ENCODE peak calls at places on chromosome 20, in nine cellular contexts. A, H, Z, B, G, C, Q, F and U are unnamed samples.

GRCh38 chr20:14925286-14925685 is 587.9 kb upstream of the FLRT3 start:
- DNase-seq in A (peak), H (no peak), Z (no peak), B (no peak), G (no peak), C (no peak), Q (no peak), F (no peak), U (no peak)

GRCh38 chr20:53079883-53080282 is 107.7 kb downstream of the TSHZ2 start:
- DNase-seq in A (no peak), H (no peak), Z (no peak), B (no peak), G (no peak), C (no peak), Q (no peak), F (no peak), U (no peak)

GRCh38 chr20:35849726-35850125 is 77.9 kb downstream of the PHF20 start:
- DNase-seq in A (no peak), H (no peak), Z (no peak), B (no peak), G (no peak), C (no peak), Q (no peak), F (no peak), U (no peak)

GRCh38 chr20:48445827-48446226 is 382.0 kb downstream of the PREX1 start:
- DNase-seq in A (no peak), H (no peak), Z (no peak), B (no peak), G (no peak), C (no peak), Q (no peak), F (no peak), U (no peak)

GRCh38 chr20:7935027-7935551 is 5.2 kb downstream of the HAO1 start:
- DNase-seq in A (no peak), H (no peak), Z (no peak), B (no peak), G (no peak), C (no peak), Q (peak), F (no peak), U (no peak)

GRCh38 chr20:5150226-5151076 is 23.6 kb downstream of the CDS2 start:
- DNase-seq in A (peak), H (no peak), Z (no peak), B (no peak), G (peak), C (no peak), Q (no peak), F (no peak), U (no peak)

GRCh38 chr20:35312348-35312747 is 20.1 kb upstream of the FAM83C start:
- DNase-seq in A (peak), H (no peak), Z (peak), B (no peak), G (peak), C (no peak), Q (peak), F (no peak), U (no peak)

GRCh38 chr20:44401770-44402390 is 46.4 kb downstream of the HNF4A start:
- DNase-seq in A (no peak), H (no peak), Z (no peak), B (no peak), G (no peak), C (no peak), Q (no peak), F (no peak), U (no peak)

GRCh38 chr20:32484221-32485125 is 100.7 kb downstream of the NOL4L start:
- DNase-seq in A (peak), H (no peak), Z (peak), B (peak), G (peak), C (no peak), Q (peak), F (peak), U (peak)

GRCh38 chr20:5770240-5770986 is 20.2 kb downstream of the SHLD1 start:
- DNase-seq in A (no peak), H (no peak), Z (no peak), B (no peak), G (no peak), C (no peak), Q (peak), F (no peak), U (no peak)

GRCh38 chr20:64106435-64106961 is 867 bp downstream of the NPBWR2 start:
- DNase-seq in A (no peak), H (no peak), Z (no peak), B (no peak), G (no peak), C (no peak), Q (no peak), F (no peak), U (no peak)

GRCh38 chr20:3689978-3690377 is 8.2 kb upstream of the ADAM33 start:
- DNase-seq in A (no peak), H (no peak), Z (no peak), B (no peak), G (no peak), C (no peak), Q (no peak), F (no peak), U (no peak)

GRCh38 chr20:58542411-58543095 is 27.4 kb upstream of the APCDD1L start:
- DNase-seq in A (peak), H (no peak), Z (peak), B (no peak), G (no peak), C (no peak), Q (peak), F (peak), U (no peak)

GRCh38 chr20:12054556-12054955 is 136.9 kb downstream of the BTBD3 start:
- DNase-seq in A (no peak), H (no peak), Z (no peak), B (no peak), G (no peak), C (no peak), Q (no peak), F (no peak), U (no peak)

GRCh38 chr20:24773168-24773567 is 175.9 kb upstream of the CST7 start:
- DNase-seq in A (peak), H (no peak), Z (no peak), B (no peak), G (no peak), C (no peak), Q (no peak), F (no peak), U (no peak)

GRCh38 chr20:19936801-19937583 is 80.2 kb upstream of the NAA20 start:
- DNase-seq in A (no peak), H (peak), Z (no peak), B (no peak), G (no peak), C (no peak), Q (peak), F (no peak), U (no peak)

GRCh38 chr20:50464026-50464724 is 46.0 kb upstream of the PTPN1 start:
- DNase-seq in A (peak), H (peak), Z (peak), B (peak), G (peak), C (no peak), Q (peak), F (peak), U (peak)

GRCh38 chr20:57866250-57867106 is 156.7 kb upstream of the PMEPA1 start:
- DNase-seq in A (no peak), H (no peak), Z (no peak), B (no peak), G (no peak), C (no peak), Q (no peak), F (no peak), U (no peak)

GRCh38 chr20:25195962-25196700 is 619 bp downstream of the ENTPD6 start:
- DNase-seq in A (peak), H (no peak), Z (peak), B (no peak), G (peak), C (no peak), Q (no peak), F (peak), U (peak)

DNA sequence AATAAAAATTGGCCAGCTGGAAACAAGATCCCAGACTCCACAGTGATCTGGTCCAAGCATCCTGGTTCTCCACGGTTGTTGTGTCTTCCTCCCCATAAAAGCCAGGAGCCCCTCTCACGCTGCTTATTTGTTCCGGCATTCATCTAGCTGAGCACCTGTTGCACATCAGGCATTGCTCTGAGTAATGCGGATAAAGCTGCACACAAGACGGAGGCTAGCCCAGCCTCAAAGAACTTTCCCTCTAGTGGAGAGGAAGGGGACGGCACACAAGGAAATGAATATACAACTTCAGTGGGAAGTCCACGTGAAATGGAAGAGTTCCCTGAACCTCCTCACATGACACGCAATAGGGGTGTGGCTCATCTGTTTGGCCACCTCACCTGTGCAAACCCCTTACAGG is 30.3 kb upstream of the NXT1 start:
- DNase-seq in A (peak), H (no peak), Z (no peak), B (no peak), G (peak), C (no peak), Q (peak), F (no peak), U (no peak)
- TF ChIP-seq CTCF in A (peak), H (peak), Z (peak), B (no peak), G (peak), C (peak), Q (peak), F (no peak), U (peak)

GRCh38 chr20:10356628-10357027 is 77.4 kb downstream of the MKKS start:
- DNase-seq in A (peak), H (no peak), Z (no peak), B (no peak), G (no peak), C (no peak), Q (no peak), F (no peak), U (no peak)

GRCh38 chr20:10357061-10357708 is 76.8 kb downstream of the MKKS start:
- DNase-seq in A (peak), H (no peak), Z (no peak), B (no peak), G (peak), C (no peak), Q (peak), F (no peak), U (no peak)

GRCh38 chr20:10349118-10349517 is 84.9 kb downstream of the MKKS start:
- DNase-seq in A (no peak), H (no peak), Z (no peak), B (no peak), G (no peak), C (no peak), Q (no peak), F (no peak), U (no peak)

GRCh38 chr20:10350188-10350842 is 83.7 kb downstream of the MKKS start:
- DNase-seq in A (peak), H (no peak), Z (no peak), B (no peak), G (no peak), C (no peak), Q (no peak), F (no peak), U (no peak)

GRCh38 chr20:10352934-10353866 is 80.8 kb downstream of the MKKS start:
- DNase-seq in A (peak), H (no peak), Z (no peak), B (no peak), G (peak), C (no peak), Q (no peak), F (no peak), U (no peak)
- TF ChIP-seq CTCF in A (no peak), H (no peak), Z (no peak), B (no peak), G (no peak), C (no peak), Q (no peak), F (no peak), U (no peak)

DNA sequence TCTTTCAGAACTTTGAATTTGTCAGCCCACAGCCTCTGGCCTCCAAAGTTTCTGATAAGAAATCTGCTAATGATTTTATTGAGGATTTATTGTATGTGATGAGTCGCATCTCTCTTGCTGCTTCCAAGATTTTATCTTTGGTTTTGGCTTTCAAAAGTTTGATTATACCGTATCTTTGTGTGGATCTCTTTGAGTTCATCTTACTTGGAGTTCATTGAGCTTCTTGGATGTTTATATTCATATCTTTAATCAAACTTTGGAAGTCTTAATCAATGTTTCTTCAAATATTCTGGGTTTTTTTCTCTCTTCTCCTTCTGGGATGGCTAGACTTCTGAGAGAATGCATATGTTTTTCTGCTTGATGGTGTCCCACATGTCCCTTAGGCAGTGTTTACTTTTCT is 3.3 kb upstream of the ASIP start:
- DNase-seq in A (no peak), H (no peak), Z (no peak), B (no peak), G (no peak), C (no peak), Q (no peak), F (no peak), U (no peak)
- TF ChIP-seq CTCF in A (no peak), H (no peak), Z (no peak), B (no peak), G (no peak), C (no peak), Q (no peak), F (no peak), U (no peak)

DNA sequence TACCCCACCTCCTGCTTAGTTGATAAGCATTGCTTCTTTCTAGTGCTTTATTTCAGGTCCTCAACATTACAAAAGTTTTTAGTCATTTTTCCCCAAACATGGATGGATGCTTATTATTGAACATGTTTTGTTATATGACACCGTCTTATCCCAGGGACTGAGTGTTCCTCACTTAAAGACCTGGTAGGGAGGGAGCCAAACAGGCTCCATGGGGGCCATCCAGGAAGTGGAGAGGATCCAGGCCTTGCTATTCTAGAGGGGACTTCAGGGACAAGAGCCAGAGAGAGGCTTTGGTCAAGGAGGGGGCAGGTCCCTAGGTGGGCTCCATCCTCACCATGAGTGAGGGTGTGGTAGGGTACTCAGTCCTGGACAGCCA is 7.4 kb downstream of the SLC32A1 start:
- DNase-seq in A (no peak), H (no peak), Z (no peak), B (no peak), G (no peak), C (no peak), Q (no peak), F (no peak), U (no peak)
- TF ChIP-seq CTCF in A (no peak), H (no peak), Z (peak), B (no peak), G (peak), C (no peak), Q (no peak), F (no peak), U (peak)

GRCh38 chr20:56558968-56559367 is 25.9 kb downstream of the FAM209B start:
- DNase-seq in A (no peak), H (no peak), Z (no peak), B (no peak), G (no peak), C (no peak), Q (no peak), F (no peak), U (no peak)

GRCh38 chr20:56551571-56551970 is 18.5 kb downstream of the FAM209B start:
- DNase-seq in A (no peak), H (no peak), Z (no peak), B (no peak), G (no peak), C (no peak), Q (no peak), F (no peak), U (no peak)

GRCh38 chr20:56552911-56553629 is 20.0 kb downstream of the FAM209B start:
- DNase-seq in A (no peak), H (no peak), Z (no peak), B (no peak), G (no peak), C (no peak), Q (peak), F (no peak), U (no peak)

DNA sequence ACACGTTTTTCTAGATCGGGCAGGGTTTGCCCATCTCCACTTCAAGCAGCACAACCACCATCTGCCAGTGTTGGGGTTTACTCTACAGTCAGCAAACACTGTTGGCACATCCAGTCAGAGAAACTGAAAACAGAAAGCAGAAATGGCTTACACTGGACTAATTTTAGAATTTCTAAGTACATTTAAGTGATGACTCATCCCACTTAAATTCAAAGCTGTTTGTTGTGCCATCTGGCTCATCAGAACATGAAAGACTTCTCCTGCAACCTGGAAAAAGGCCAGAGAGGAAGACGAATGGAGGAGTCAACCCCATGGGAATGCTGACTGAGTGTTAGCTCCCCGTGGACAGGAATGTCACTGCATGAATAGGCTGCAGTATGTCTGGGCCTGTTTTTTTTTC is 21.8 kb downstream of the FAM209B start:
- DNase-seq in A (peak), H (peak), Z (peak), B (no peak), G (peak), C (no peak), Q (peak), F (no peak), U (no peak)
- TF ChIP-seq CTCF in A (peak), H (peak), Z (peak), B (no peak), G (no peak), C (no peak), Q (no peak), F (no peak), U (no peak)